ENCODE peak calls at places on chromosome 14, in ten cellular contexts. W is ureter; U is ACHN; S is stimulated activated CD4-positive, alpha-beta T cell treated with anti-CD3 and anti-CD28 coated beads, Interleukin-1b, Interleukin-23, amount 100 ng/mL, for 1 hour; L is frontal cortex; B is K562; M is hippocampal formation; P is pancreas; I is activated naive CD8-positive, alpha-beta T cell treated with anti-CD3 and anti-CD28 coated beads, Interleukin-2, amount 50 U/mL, for 24 hours; Y is kidney tubule cell. C is an unnamed sample.

GRCh38 chr14:68938515-68939423 is 40.3 kb downstream of the ACTN1 start:
- DNase-seq in W (no peak), U (peak; percentile 90), S (no peak), L (no peak), B (no peak), M (no peak), P (peak; percentile 81), I (no peak), Y (peak; percentile 94), C (no peak)

GRCh38 chr14:34997762-34998161 is 15.0 kb downstream of the SRP54 start:
- DNase-seq in W (no peak), U (no peak), S (no peak), L (no peak), B (no peak), M (no peak), P (no peak), I (no peak), Y (no peak), C (no peak)

GRCh38 chr14:104289485-104289884 is 151.1 kb downstream of the KIF26A start:
- DNase-seq in W (no peak), U (no peak), S (no peak), L (no peak), B (no peak), M (no peak), P (no peak), I (no peak), Y (no peak), C (no peak)

GRCh38 chr14:91714805-91715204 is 17.1 kb downstream of the CATSPERB start:
- DNase-seq in W (no peak), U (no peak), S (no peak), L (no peak), B (no peak), M (no peak), P (no peak), I (peak; percentile 16), Y (no peak), C (no peak)

GRCh38 chr14:73463411-73463810 is 5.1 kb upstream of the NUMB start:
- DNase-seq in W (no peak), U (no peak), S (no peak), L (no peak), B (no peak), M (peak; percentile 30), P (peak; percentile 41), I (peak; percentile 43), Y (peak; percentile 87), C (no peak)

GRCh38 chr14:50955373-50956043 is 11.2 kb upstream of the PYGL start:
- DNase-seq in W (peak; percentile 82), U (peak; percentile 95), S (no peak), L (no peak), B (peak; percentile 76), M (no peak), P (no peak), I (peak; percentile 43), Y (peak; percentile 98), C (no peak)

GRCh38 chr14:32473476-32473875 is 144.4 kb downstream of the AKAP6 start:
- DNase-seq in W (peak; percentile 83), U (peak; percentile 51), S (no peak), L (no peak), B (no peak), M (no peak), P (peak; percentile 31), I (no peak), Y (peak; percentile 87), C (no peak)

GRCh38 chr14:58533417-58533816 is 104.3 kb upstream of the DACT1 start:
- DNase-seq in W (no peak), U (no peak), S (no peak), L (peak; percentile 22), B (no peak), M (peak; percentile 63), P (no peak), I (no peak), Y (no peak), C (no peak)

GRCh38 chr14:84792722-84793410 is 737.1 kb upstream of the FLRT2 start:
- DNase-seq in W (no peak), U (no peak), S (no peak), L (no peak), B (no peak), M (no peak), P (no peak), I (no peak), Y (no peak), C (no peak)

GRCh38 chr14:90388437-90388836 is 8.4 kb upstream of the CALM1 start:
- DNase-seq in W (no peak), U (peak; percentile 82), S (no peak), L (no peak), B (no peak), M (no peak), P (peak; percentile 70), I (no peak), Y (peak; percentile 87), C (no peak)

C was measured in anterior cingulate cortex.